ENCODE peak calls at places on chromosome 19, in six cellular contexts. C is neuronal stem cell, Y is H9, A is H1, D is mesenchymal stem cell, Q is mesendoderm. T is an unnamed sample.
A peak's percentile ranks its signal among the peaks of the same experiment; 100 is the strongest.

GRCh38 chr19:7729211-7729610 is 2.7 kb downstream of the CLEC4G start:
- DNase-seq in C (no peak), Y (peak; percentile 54), A (peak; percentile 60), D (no peak), Q (no peak), T (no peak)

GRCh38 chr19:45217193-45217956 is 27.8 kb downstream of the EXOC3L2 start:
- DNase-seq in C (no peak), Y (no peak), A (peak; percentile 58), D (no peak), Q (no peak), T (no peak)

GRCh38 chr19:39223703-39224279 is 19.7 kb upstream of the SYCN start:
- DNase-seq in C (peak; percentile 37), Y (peak; percentile 56), A (peak; percentile 65), D (peak; percentile 42), Q (peak; percentile 49), T (peak; percentile 19)

GRCh38 chr19:47264629-47265028 is 8.3 kb downstream of the CCDC9 start:
- DNase-seq in C (no peak), Y (no peak), A (no peak), D (no peak), Q (no peak), T (no peak)

GRCh38 chr19:43524922-43525835 is 1.8 kb downstream of the ETHE1 start:
- DNase-seq in C (no peak), Y (peak; percentile 64), A (peak; percentile 63), D (peak; percentile 50), Q (peak; percentile 55), T (peak; percentile 32)

GRCh38 chr19:33273881-33274662 is 28.3 kb downstream of the CEBPA start:
- DNase-seq in C (no peak), Y (no peak), A (no peak), D (peak; percentile 52), Q (no peak), T (peak; percentile 84)

GRCh38 chr19:610801-611505 is 21.3 kb downstream of the HCN2 start:
- DNase-seq in C (no peak), Y (no peak), A (no peak), D (peak; percentile 66), Q (no peak), T (peak; percentile 76)

GRCh38 chr19:1117654-1118053 is 13.9 kb downstream of the GPX4 start:
- DNase-seq in C (no peak), Y (no peak), A (no peak), D (no peak), Q (no peak), T (no peak)

GRCh38 chr19:31066385-31066784 is 282.9 kb downstream of the TSHZ3 start:
- DNase-seq in C (no peak), Y (no peak), A (no peak), D (peak; percentile 76), Q (peak; percentile 42), T (peak; percentile 78)

GRCh38 chr19:54164369-54165068 is 5.0 kb upstream of the LENG1 start:
- DNase-seq in C (no peak), Y (peak; percentile 96), A (peak; percentile 99), D (peak; percentile 54), Q (peak; percentile 92), T (peak; percentile 22)

GRCh38 chr19:18118420-18119242 is 21.1 kb downstream of the MAST3 start:
- DNase-seq in C (no peak), Y (no peak), A (no peak), D (no peak), Q (no peak), T (peak; percentile 18)

GRCh38 chr19:9070066-9070465 is 16.8 kb upstream of the OR1M1 start:
- DNase-seq in C (peak; percentile 57), Y (peak; percentile 69), A (peak; percentile 64), D (no peak), Q (peak; percentile 76), T (no peak)

GRCh38 chr19:10226376-10227214 is 4.5 kb downstream of the S1PR2 start:
- DNase-seq in C (no peak), Y (no peak), A (no peak), D (peak; percentile 25), Q (no peak), T (peak; percentile 95)

GRCh38 chr19:38759590-38760003 is 13.7 kb downstream of the LGALS7 start:
- DNase-seq in C (no peak), Y (no peak), A (no peak), D (no peak), Q (no peak), T (no peak)

GRCh38 chr19:58203814-58204475 is 21.1 kb downstream of the ZNF274 start:
- DNase-seq in C (no peak), Y (no peak), A (no peak), D (no peak), Q (peak; percentile 61), T (no peak)

GRCh38 chr19:53947624-53948023 is 15.1 kb upstream of the CACNG8 start:
- DNase-seq in C (no peak), Y (peak; percentile 83), A (no peak), D (no peak), Q (peak; percentile 88), T (no peak)

GRCh38 chr19:34375598-34375997 is 10.6 kb downstream of the GPI start:
- DNase-seq in C (no peak), Y (no peak), A (no peak), D (peak; percentile 20), Q (no peak), T (peak; percentile 6)

GRCh38 chr19:571127-571974 is 1.0 kb upstream of the BSG start:
- DNase-seq in C (peak; percentile 56), Y (peak; percentile 72), A (peak; percentile 77), D (peak; percentile 81), Q (peak; percentile 74), T (peak; percentile 35)

GRCh38 chr19:887072-887471 is 5.9 kb downstream of the MED16 start:
- DNase-seq in C (no peak), Y (no peak), A (no peak), D (peak; percentile 76), Q (peak; percentile 65), T (peak; percentile 67)

GRCh38 chr19:33508941-33509614 is 12.5 kb downstream of the PEPD start:
- DNase-seq in C (no peak), Y (no peak), A (no peak), D (no peak), Q (no peak), T (no peak)

GRCh38 chr19:53868091-53868891 is 608 bp downstream of the MYADM start:
- DNase-seq in C (no peak), Y (peak; percentile 66), A (peak; percentile 71), D (peak; percentile 76), Q (peak; percentile 88), T (peak; percentile 42)

GRCh38 chr19:1276620-1277007 is 1.3 kb downstream of the FAM174C start:
- DNase-seq in C (no peak), Y (no peak), A (no peak), D (no peak), Q (no peak), T (no peak)

GRCh38 chr19:35442091-35442490 is 6.0 kb upstream of the FFAR2 start:
- DNase-seq in C (no peak), Y (no peak), A (no peak), D (peak; percentile 31), Q (no peak), T (no peak)

GRCh38 chr19:36213793-36214387 is 575 bp downstream of the ZNF565 start:
- DNase-seq in C (peak; percentile 1), Y (no peak), A (no peak), D (no peak), Q (no peak), T (peak; percentile 45)

GRCh38 chr19:6668696-6669095 is 1.3 kb downstream of the TNFSF14 start:
- DNase-seq in C (no peak), Y (no peak), A (no peak), D (no peak), Q (no peak), T (no peak)

GRCh38 chr19:40867701-40868100 is 14.3 kb downstream of the CYP2A7 start:
- DNase-seq in C (no peak), Y (no peak), A (no peak), D (no peak), Q (no peak), T (no peak)

GRCh38 chr19:19535311-19536191 is 2.5 kb upstream of the CILP2 start:
- DNase-seq in C (no peak), Y (no peak), A (no peak), D (no peak), Q (no peak), T (no peak)

GRCh38 chr19:42132851-42133528 is 744 bp upstream of the POU2F2 start:
- DNase-seq in C (peak; percentile 72), Y (peak; percentile 90), A (peak; percentile 98), D (peak; percentile 53), Q (peak; percentile 77), T (no peak)

GRCh38 chr19:18895038-18895827 is 725 bp downstream of the CERS1 start:
- DNase-seq in C (peak; percentile 65), Y (peak; percentile 82), A (peak; percentile 80), D (peak; percentile 40), Q (peak; percentile 81), T (no peak)

GRCh38 chr19:35128398-35129057 is 6.3 kb downstream of the LGI4 start:
- DNase-seq in C (no peak), Y (no peak), A (no peak), D (no peak), Q (no peak), T (no peak)

GRCh38 chr19:56603829-56604228 is 8.7 kb downstream of the ZNF71 start:
- DNase-seq in C (no peak), Y (no peak), A (no peak), D (no peak), Q (no peak), T (peak; percentile 24)

GRCh38 chr19:4089946-4090345 is 23.2 kb upstream of the ZBTB7A start:
- DNase-seq in C (no peak), Y (no peak), A (no peak), D (no peak), Q (no peak), T (no peak)
- H2BK15ac ChIP-seq in C (no peak overlapping the region), Y (no peak overlapping the region), A (no peak overlapping the region), D (no peak overlapping the region), Q (no peak overlapping the region), T (no peak overlapping the region)

GRCh38 chr19:51091126-51091525 is 8.4 kb upstream of the KLK14 start:
- DNase-seq in C (no peak), Y (no peak), A (no peak), D (no peak), Q (no peak), T (no peak)
- H2BK15ac ChIP-seq in C (no peak overlapping the region), Y (no peak overlapping the region), A (no peak overlapping the region), D (no peak overlapping the region), Q (no peak overlapping the region), T (no peak overlapping the region)

DNA sequence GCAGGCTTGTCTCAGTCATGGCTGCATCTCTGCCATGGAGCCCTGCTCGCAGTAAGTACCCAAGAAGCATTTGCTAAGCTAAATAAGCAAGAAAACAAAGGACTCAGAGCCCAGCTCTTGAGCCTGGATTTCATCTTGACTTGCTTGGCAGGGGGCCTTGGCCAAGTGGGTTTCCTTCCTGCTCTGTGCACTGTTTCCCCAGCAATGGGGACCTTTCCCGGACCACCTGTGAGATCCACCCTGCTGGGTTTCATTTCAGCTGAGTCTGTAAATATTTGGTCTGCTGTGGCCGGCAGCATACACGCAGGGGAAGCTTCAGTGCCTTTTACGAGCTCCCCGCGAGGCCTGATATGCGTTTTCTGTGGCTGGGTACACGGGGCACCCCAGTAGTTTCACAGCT is 12.4 kb upstream of the TINCR start:
- DNase-seq in C (no peak), Y (no peak), A (no peak), D (no peak), Q (no peak), T (no peak)
- H2BK15ac ChIP-seq in C (peak overlapping the region; percentile 38), Y (no peak overlapping the region), A (no peak overlapping the region), D (no peak overlapping the region), Q (no peak overlapping the region), T (no peak overlapping the region)

GRCh38 chr19:21602105-21602658 is 96.8 kb downstream of the ZNF429 start:
- DNase-seq in C (no peak), Y (no peak), A (no peak), D (no peak), Q (no peak), T (no peak)
- H2BK15ac ChIP-seq in C (no peak overlapping the region), Y (no peak overlapping the region), A (no peak overlapping the region), D (no peak overlapping the region), Q (no peak overlapping the region), T (no peak overlapping the region)

T was measured in IMR-90.